ENCODE peak calls at places on chromosome 21, in six cellular contexts. U, K, A, W, H and E are unnamed samples.

GRCh38 chr21:46159841-46160562 is 4.6 kb upstream of the FTCD start:
- DNase-seq in W (no peak), K (no peak), H (no peak), A (no peak), U (no peak), E (peak)

GRCh38 chr21:29233611-29234540 is 64.8 kb upstream of the BACH1 start:
- DNase-seq in H (no peak), U (no peak), K (no peak), A (no peak), W (no peak), E (no peak)

GRCh38 chr21:28473530-28474225 is 519.0 kb downstream of the LTN1 start:
- DNase-seq in W (no peak), A (no peak), K (no peak), U (no peak), H (peak), E (no peak)

GRCh38 chr21:35275776-35276175 is 226.7 kb upstream of the RUNX1 start:
- DNase-seq in H (peak), W (no peak), A (no peak), U (no peak), K (no peak), E (no peak)

GRCh38 chr21:17644186-17644585 is 31.5 kb upstream of the BTG3 start:
- DNase-seq in U (no peak), W (no peak), A (no peak), H (no peak), K (no peak), E (no peak)

GRCh38 chr21:29302340-29302991 is 3.7 kb downstream of the BACH1 start:
- DNase-seq in U (peak), W (no peak), H (no peak), A (no peak), K (no peak), E (no peak)

GRCh38 chr21:46172863-46173528 is 11.3 kb downstream of the SPATC1L start:
- DNase-seq in K (peak), U (no peak), H (no peak), A (no peak), W (no peak), E (peak)

GRCh38 chr21:34989337-34990151 is 59.6 kb downstream of the RUNX1 start:
- DNase-seq in U (no peak), W (no peak), A (no peak), H (no peak), K (no peak), E (no peak)

GRCh38 chr21:34869541-34869940 is 179.6 kb downstream of the RUNX1 start:
- DNase-seq in U (no peak), W (no peak), A (no peak), K (no peak), H (no peak), E (no peak)

GRCh38 chr21:44654576-44654950 is at the start of gene KRTAP12-4:
- DNase-seq in H (no peak), A (no peak), K (no peak), W (no peak), U (no peak), E (no peak)
- H3K27ac ChIP-seq in H (no peak), A (no peak), K (no peak), W (no peak), U (no peak), E (no peak)

GRCh38 chr21:43937051-43937832 is 72.2 kb downstream of the AGPAT3 start:
- DNase-seq in A (no peak), H (no peak), K (no peak), U (no peak), W (no peak), E (no peak)
- H3K27ac ChIP-seq in A (no peak), H (no peak), K (peak), U (peak), W (peak), E (no peak)

DNA sequence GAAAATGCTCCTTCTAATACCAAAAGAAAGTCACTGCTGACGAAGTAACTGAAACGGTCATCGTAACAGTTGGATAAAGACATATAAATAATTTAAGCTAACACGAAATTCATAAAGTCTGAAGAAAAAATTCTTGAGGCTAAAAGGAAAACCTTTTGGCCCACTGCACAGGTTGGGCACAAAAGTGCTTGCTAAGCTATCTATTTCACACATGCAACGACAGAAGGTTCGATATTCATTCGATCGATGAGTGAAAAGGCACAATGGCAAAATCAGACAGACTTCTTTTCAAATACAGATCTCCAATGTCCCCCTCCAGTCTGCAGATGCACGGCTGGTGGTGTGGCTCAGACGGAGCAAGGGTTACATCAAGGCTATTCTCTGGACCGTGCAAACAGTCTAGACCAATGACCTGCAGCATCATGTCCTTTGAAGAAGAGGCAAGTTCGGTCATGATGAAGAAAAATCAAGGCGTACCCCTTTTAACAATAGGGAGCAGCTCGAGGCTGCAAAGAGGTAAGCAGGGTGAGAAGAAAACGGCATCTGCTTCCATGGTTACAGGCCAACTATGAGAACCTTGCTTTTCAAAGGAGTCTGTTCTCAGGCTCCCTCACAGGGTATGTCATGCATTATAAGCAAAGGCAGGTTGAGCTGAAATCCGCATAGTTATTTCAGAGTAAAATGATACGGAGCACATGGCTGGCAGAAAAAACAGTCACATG is 579.6 kb downstream of the USP25 start:
- DNase-seq in A (no peak), W (no peak), H (no peak), U (no peak), K (no peak), E (no peak)
- H3K27ac ChIP-seq in A (no peak), W (no peak), H (no peak), U (peak), K (peak), E (no peak)

DNA sequence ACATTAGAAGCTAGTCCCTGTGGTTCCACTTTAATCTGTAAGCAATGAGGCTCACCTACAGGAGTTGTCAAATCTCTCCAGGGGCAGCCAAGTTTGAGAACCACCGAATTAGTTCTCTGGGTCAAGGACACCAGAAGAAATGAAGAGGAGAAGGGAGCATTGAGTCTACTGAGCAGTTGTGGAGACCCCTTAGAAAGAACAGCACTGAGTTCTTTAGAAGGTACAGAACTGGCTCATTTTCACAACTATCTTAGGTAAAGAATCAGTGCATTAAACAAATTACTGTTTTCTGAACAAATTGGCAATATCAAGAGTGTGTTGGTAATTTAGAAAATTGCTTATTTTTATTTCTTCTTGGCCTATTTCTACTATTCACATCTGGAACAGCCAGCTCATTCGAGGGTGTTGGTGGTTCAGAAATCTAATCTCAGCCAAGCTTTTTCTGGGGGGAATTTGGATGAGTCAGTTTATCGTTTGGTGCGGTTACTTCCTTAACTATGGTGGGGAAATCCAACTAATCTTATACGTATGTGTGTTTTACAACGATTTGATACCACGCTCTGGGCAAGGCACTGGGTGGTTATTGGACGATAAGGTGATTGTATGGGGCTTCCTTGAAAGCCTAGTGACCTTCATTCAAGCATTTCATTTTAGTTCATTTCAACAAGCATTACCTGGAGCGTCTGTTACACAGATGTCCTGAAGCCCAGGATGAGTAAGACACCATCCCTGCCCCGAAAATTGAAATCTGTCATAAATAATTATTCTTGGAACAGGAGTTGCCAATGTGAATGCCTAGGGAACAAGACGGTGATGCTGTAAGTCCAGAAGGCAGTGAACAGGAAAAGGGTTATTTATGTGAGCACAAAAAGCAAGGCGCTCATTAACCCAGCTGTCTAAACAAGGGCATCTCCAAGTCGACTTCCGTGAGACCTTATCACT is 52.0 kb upstream of the TMPRSS2 start:
- DNase-seq in W (no peak), K (no peak), U (no peak), H (peak), A (no peak), E (no peak)
- H3K27ac ChIP-seq in W (no peak), K (no peak), U (no peak), H (no peak), A (no peak), E (no peak)

DNA sequence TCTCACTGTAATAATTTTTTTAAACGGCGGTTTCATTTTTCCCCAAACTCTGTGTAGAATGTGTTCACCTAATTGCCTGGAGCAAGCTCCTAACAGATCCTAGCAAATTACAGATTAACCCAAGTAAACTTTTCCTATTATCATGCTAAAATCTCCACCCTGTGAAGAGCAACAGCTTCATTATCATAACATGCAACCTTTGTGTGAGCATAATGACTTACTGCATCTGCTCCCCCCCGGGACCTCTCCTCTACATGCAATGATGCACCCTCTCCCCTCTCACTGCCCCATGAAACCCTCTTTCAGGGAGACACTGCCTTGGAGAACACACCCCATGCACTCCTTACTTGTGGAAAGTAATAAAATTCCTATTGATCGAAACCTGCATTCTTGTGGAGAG is 717.0 kb upstream of the TMPRSS15 start:
- DNase-seq in W (no peak), K (no peak), H (no peak), U (no peak), A (no peak), E (no peak)
- H3K27ac ChIP-seq in W (no peak), K (no peak), H (no peak), U (no peak), A (no peak), E (no peak)

GRCh38 chr21:26550357-26550756 is 22.7 kb downstream of the CYYR1 start:
- DNase-seq in U (no peak), H (peak), A (no peak), K (no peak), W (no peak), E (no peak)
- H3K27ac ChIP-seq in U (no peak), H (no peak), A (no peak), K (no peak), W (no peak), E (no peak)

GRCh38 chr21:33841561-33841960 is 74.0 kb downstream of the ATP5PO start:
- DNase-seq in K (no peak), U (no peak), W (no peak), H (no peak), A (no peak), E (no peak)
- H3K27ac ChIP-seq in K (peak), U (no peak), W (no peak), H (no peak), A (no peak), E (no peak)

GRCh38 chr21:43639470-43640178 is 19.7 kb downstream of the HSF2BP start:
- DNase-seq in W (no peak), H (peak), K (no peak), U (no peak), A (peak), E (no peak)
- H3K27ac ChIP-seq in W (no peak), H (no peak), K (no peak), U (no peak), A (peak), E (no peak)

DNA sequence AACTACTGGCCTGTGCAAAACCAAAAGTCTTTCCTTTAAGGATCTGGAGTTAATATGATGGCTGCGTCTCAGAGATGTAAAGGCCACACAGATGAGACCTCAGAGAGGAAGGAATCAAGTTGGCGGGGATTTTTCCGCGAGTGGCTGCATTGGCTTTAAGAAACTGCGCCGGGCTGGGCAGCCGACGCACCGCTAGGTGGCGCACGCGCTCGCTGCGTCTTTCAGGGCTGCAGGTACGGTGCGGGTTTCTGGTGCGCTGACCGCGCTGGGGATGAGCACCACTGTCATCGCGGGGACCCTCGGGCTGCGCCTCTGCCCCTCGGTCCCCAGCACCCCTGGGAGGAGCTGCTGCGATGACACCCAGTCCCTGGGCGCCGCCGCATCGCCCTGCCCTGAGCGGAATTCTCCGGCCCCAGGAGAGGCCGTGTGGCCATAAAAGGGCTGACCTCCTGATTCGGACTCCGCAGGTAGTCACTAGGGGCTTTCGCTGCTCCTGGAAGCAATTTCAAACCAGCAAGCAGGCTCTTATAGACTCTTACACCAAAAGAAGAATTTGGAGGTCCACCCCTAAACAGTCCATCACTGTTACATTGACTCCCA is 241.0 kb downstream of the KCNJ6 start:
- DNase-seq in A (no peak), W (peak), U (peak), K (no peak), H (peak), E (no peak)
- H3K27ac ChIP-seq in A (no peak), W (no peak), U (no peak), K (no peak), H (no peak), E (no peak)

GRCh38 chr21:26117972-26118367 is 52.6 kb downstream of the APP start:
- DNase-seq in W (no peak), U (no peak), H (no peak), K (no peak), A (no peak), E (no peak)

GRCh38 chr21:26117324-26117971 is 53.1 kb downstream of the APP start:
- DNase-seq in U (no peak), H (no peak), A (no peak), W (no peak), K (no peak), E (no peak)

GRCh38 chr21:26115899-26116298 is 54.7 kb downstream of the APP start:
- DNase-seq in A (no peak), H (peak), K (no peak), U (no peak), W (no peak), E (no peak)

GRCh38 chr21:26115346-26115745 is 55.2 kb downstream of the APP start:
- DNase-seq in H (peak), U (no peak), W (no peak), A (no peak), K (no peak), E (no peak)

GRCh38 chr21:26116456-26117011 is 54.0 kb downstream of the APP start:
- DNase-seq in H (peak), W (peak), A (no peak), K (no peak), U (peak), E (no peak)
- H3K27ac ChIP-seq in H (no peak), W (peak), A (peak), K (no peak), U (peak), E (peak)